ENCODE peak calls at places on chromosome 11, in ten cellular contexts. P is lower lobe of right lung; J is stomach; Q is neural progenitor cell; Y is aorta; L is fibroblast of lung; Z is left ventricle myocardium inferior; M is CD8-positive, alpha-beta memory T cell; A is K562; B is MM.1S. C is an unnamed sample.

GRCh38 chr11:73431431-73431830 is 55.2 kb downstream of the RELT start:
- DNase-seq in Y (no peak), A (no peak), Z (no peak), L (no peak), J (no peak), P (no peak), M (no peak), Q (no peak), B (no peak), C (no peak)

GRCh38 chr11:9089636-9090035 is 1.8 kb downstream of the SCUBE2 start:
- DNase-seq in J (no peak), L (no peak), Q (no peak), M (no peak), P (no peak), Z (no peak), Y (no peak), A (no peak), B (no peak), C (peak; percentile 86)

GRCh38 chr11:19984048-19984742 is 176.1 kb downstream of the DBX1 start:
- DNase-seq in B (no peak), A (no peak), M (no peak), P (no peak), Y (no peak), L (no peak), Q (no peak), J (no peak), Z (no peak), C (no peak)

GRCh38 chr11:45724145-45724544 is 58.7 kb upstream of the CHST1 start:
- DNase-seq in Z (no peak), P (no peak), Q (no peak), J (no peak), A (no peak), B (no peak), L (no peak), Y (no peak), M (no peak), C (no peak)

GRCh38 chr11:27408231-27408630 is 45.2 kb upstream of the CCDC34 start:
- DNase-seq in Z (no peak), Q (no peak), Y (no peak), B (no peak), P (no peak), J (no peak), A (no peak), L (no peak), M (no peak), C (no peak)

GRCh38 chr11:73577496-73577917 is 20.4 kb downstream of the FAM168A start:
- DNase-seq in M (no peak), Y (no peak), P (no peak), A (no peak), L (peak; percentile 40), J (no peak), B (no peak), Q (no peak), Z (no peak), C (peak; percentile 72)

GRCh38 chr11:22392561-22392960 is 54.4 kb downstream of the SLC17A6 start:
- DNase-seq in B (no peak), P (no peak), A (no peak), L (no peak), Z (no peak), M (no peak), Q (no peak), Y (no peak), J (no peak), C (no peak)

GRCh38 chr11:61489833-61490585 is 18.5 kb upstream of the LRRC10B start:
- DNase-seq in L (peak; percentile 75), J (no peak), Q (peak; percentile 70), P (no peak), A (peak; percentile 54), Z (peak; percentile 40), M (no peak), B (no peak), Y (peak; percentile 69), C (peak; percentile 97)

GRCh38 chr11:119743041-119743440 is 14.0 kb upstream of the NECTIN1 start:
- DNase-seq in Z (no peak), Y (no peak), P (no peak), L (no peak), J (no peak), B (no peak), A (no peak), M (no peak), Q (no peak), C (no peak)
- H3K27me3 ChIP-seq in Z (peaks cover 47% of the 10 kb centered on the region), Y (no peaks in the 10 kb centered on the region), P (peaks cover 33% of the 10 kb centered on the region), L (peaks cover 37% of the 10 kb centered on the region), J (no peaks in the 10 kb centered on the region), B (peaks cover 18% of the 10 kb centered on the region), A (no peaks in the 10 kb centered on the region), M (peaks cover 13% of the 10 kb centered on the region), Q (peaks cover 32% of the 10 kb centered on the region), C (peaks cover 51% of the 10 kb centered on the region)

GRCh38 chr11:111986589-111986988 is 38.6 kb upstream of the DLAT start:
- DNase-seq in M (no peak), Q (no peak), L (no peak), A (no peak), J (no peak), B (no peak), P (no peak), Y (no peak), Z (no peak), C (no peak)
- H3K4me1 ChIP-seq in M (no peaks in the 10 kb centered on the region), Q (peaks cover 28% of the 10 kb centered on the region), L (peaks cover 3% of the 10 kb centered on the region), A (peaks cover 4% of the 10 kb centered on the region), J (peaks cover 15% of the 10 kb centered on the region), B (no peaks in the 10 kb centered on the region), P (peaks cover 11% of the 10 kb centered on the region), Y (no peaks in the 10 kb centered on the region), Z (peaks cover 31% of the 10 kb centered on the region), C (no peaks in the 10 kb centered on the region)

GRCh38 chr11:66230171-66230570 is 38.3 kb upstream of the RAB1B start:
- DNase-seq in A (no peak), L (no peak), J (no peak), Y (no peak), P (no peak), Q (no peak), Z (no peak), B (no peak), M (no peak), C (peak; percentile 17)

GRCh38 chr11:66231561-66231960 is 36.9 kb upstream of the RAB1B start:
- DNase-seq in L (no peak), A (no peak), Y (no peak), B (no peak), P (no peak), M (no peak), Z (no peak), Q (no peak), J (no peak), C (peak; percentile 77)

GRCh38 chr11:66232769-66233168 is 35.7 kb upstream of the RAB1B start:
- DNase-seq in Z (no peak), Y (no peak), B (no peak), L (no peak), A (no peak), P (no peak), Q (no peak), J (no peak), M (no peak), C (peak; percentile 26)

GRCh38 chr11:66233301-66233700 is 35.1 kb upstream of the RAB1B start:
- DNase-seq in A (no peak), B (no peak), Z (no peak), M (no peak), Q (no peak), J (no peak), L (no peak), P (no peak), Y (no peak), C (peak; percentile 49)

DNA sequence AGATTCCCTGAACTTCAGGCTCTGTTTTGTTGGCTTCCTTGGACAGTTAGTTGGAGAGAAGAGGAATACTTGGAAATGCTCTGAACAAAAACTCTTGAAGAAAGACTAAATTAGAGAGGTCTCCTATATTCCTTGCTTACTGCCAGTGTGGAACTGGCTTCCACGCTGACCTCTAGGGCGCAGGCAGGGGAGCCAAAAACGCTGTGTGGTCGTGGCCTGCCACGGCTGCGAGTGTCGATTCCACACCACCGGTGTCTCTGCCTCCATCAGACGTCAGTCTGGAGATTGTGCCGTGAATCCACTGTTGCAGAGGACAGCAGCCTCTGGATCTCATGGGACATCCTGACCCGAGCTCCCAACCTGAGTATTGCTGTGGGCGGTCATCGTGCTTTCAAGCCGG is 37.5 kb upstream of the RAB1B start:
- DNase-seq in Q (no peak), B (no peak), P (no peak), Y (no peak), A (no peak), M (no peak), J (no peak), Z (no peak), L (no peak), C (peak; percentile 69)
- H3K27ac ChIP-seq in Q (no peak overlapping the region), B (no peak overlapping the region), P (no peak overlapping the region), Y (no peak overlapping the region), A (no peak overlapping the region), M (no peak overlapping the region), J (no peak overlapping the region), Z (no peak overlapping the region), L (no peak overlapping the region), C (no peak overlapping the region)

GRCh38 chr11:31810779-31811647 is at the start of gene PAX6:
- DNase-seq in Q (peak; percentile 97), A (peak; percentile 63), M (no peak), B (peak; percentile 3), J (no peak), P (peak; percentile 68), Z (no peak), Y (peak; percentile 78), L (no peak), C (peak; percentile 93)

GRCh38 chr11:31808721-31809542 is 2.2 kb downstream of the PAX6 start:
- DNase-seq in B (no peak), Z (no peak), M (no peak), L (no peak), P (no peak), Q (peak; percentile 22), J (no peak), A (no peak), Y (peak; percentile 22), C (peak; percentile 66)

GRCh38 chr11:31809543-31809856 is 1.6 kb downstream of the PAX6 start:
- DNase-seq in Q (no peak), L (no peak), J (no peak), Z (no peak), B (no peak), P (no peak), A (no peak), Y (no peak), M (no peak), C (peak; percentile 71)

GRCh38 chr11:31808268-31808667 is 2.9 kb downstream of the PAX6 start:
- DNase-seq in Z (no peak), Y (no peak), L (no peak), A (no peak), M (no peak), J (no peak), P (no peak), B (no peak), Q (no peak), C (peak; percentile 55)

DNA sequence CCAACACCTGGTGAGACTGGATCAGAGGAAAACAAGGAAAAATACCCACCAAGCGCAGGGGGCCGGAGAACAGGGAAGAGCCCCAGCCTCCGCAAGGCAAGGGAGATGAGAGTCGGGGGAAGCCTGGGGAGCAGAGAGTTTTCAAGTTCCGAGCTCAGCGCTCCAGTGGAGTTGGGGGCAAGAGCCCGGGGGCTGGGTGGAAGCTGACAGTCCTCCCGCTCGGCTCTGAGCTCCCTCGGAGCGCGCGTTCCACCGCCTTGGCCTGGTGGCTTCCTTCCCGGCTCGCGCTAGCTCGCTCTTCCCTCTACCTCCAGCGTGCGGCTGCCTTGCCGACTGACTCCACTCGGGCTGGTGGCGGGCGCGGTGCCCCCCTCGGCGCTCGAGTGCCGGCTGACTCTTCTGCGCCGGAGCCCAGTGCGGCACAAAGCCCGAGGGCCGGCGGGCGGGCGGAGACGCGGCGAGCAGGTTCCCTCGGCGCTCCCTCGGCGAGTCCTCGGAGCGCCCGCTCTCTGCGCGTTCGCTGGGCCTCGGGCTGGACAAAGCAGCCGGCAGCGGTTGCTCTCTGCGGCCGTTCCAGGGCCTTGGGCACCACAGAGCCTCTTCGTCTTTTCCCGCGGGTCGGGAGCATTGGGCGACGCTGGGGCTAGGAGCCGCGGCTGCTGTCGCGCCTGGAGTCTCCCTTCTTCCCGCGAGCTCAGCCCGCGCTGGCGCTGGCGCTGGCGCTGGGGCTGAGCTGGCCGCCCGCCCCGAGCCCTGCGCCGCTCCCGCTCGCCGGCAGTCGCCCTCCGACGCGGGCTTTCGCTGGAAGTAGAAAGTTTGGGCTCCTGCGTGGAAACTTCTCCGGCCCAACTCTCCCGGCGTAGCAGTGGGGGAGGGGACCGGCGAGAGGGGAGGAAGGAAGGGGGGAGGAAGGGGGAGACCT is 1.0 kb downstream of the PAX6 start:
- DNase-seq in Z (no peak), A (peak; percentile 27), M (no peak), J (no peak), P (peak; percentile 48), Y (peak; percentile 83), B (peak; percentile 6), L (peak; percentile 32), Q (peak; percentile 70), C (peak; percentile 95)
- H3K27me3 ChIP-seq in Z (peaks cover 100% of the 10 kb centered on the region), A (peaks cover 10% of the 10 kb centered on the region), M (peaks cover 84% of the 10 kb centered on the region), J (peaks cover 72% of the 10 kb centered on the region), P (peaks cover 97% of the 10 kb centered on the region), Y (peaks cover 2% of the 10 kb centered on the region), B (peaks cover 78% of the 10 kb centered on the region), L (peaks cover 87% of the 10 kb centered on the region), Q (peaks cover 79% of the 10 kb centered on the region), C (peaks cover 99% of the 10 kb centered on the region)